ENCODE peak calls at places on chromosomes 3 and 15, in seven cellular contexts. H is HCT116, L is K562, K is HepG2, Z is GM12878, G is H1, E is SK-N-SH. M is an unnamed sample.
A peak's percentile ranks its signal among the peaks of the same experiment; 100 is the strongest.

GRCh38 chr3:139839034-139839433 is 96.0 kb upstream of the CLSTN2 start:
- DNase-seq in H (no peak), L (no peak), K (no peak), Z (no peak), G (no peak), E (no peak), M (peak; percentile 15)

GRCh38 chr15:89999676-90000174 is 1.4 kb upstream of the ZNF710 start:
- DNase-seq in H (no peak), L (no peak), K (no peak), Z (no peak), G (no peak), E (no peak), M (peak; percentile 60)

GRCh38 chr15:101447561-101448071 is 41.9 kb downstream of the PCSK6 start:
- DNase-seq in H (no peak), L (no peak), K (no peak), Z (no peak), G (no peak), E (peak; percentile 52), M (no peak)

GRCh38 chr15:78638658-78639314 is 2.2 kb downstream of the CHRNB4 start:
- DNase-seq in H (peak; percentile 31), L (peak; percentile 71), K (peak; percentile 62), Z (no peak), G (peak; percentile 34), E (peak; percentile 90), M (peak; percentile 62)

GRCh38 chr3:16352428-16352827 is 87.4 kb downstream of the OXNAD1 start:
- DNase-seq in H (no peak), L (no peak), K (no peak), Z (no peak), G (no peak), E (no peak), M (no peak)

GRCh38 chr15:80480909-80481308 is 76.7 kb downstream of the ARNT2 start:
- DNase-seq in H (no peak), L (no peak), K (no peak), Z (no peak), G (no peak), E (no peak), M (no peak)

GRCh38 chr3:83559082-83559481 is 1399.7 kb upstream of the CADM2 start:
- DNase-seq in H (no peak), L (no peak), K (no peak), Z (no peak), G (no peak), E (no peak), M (no peak)

GRCh38 chr3:134847349-134847748 is 52.3 kb downstream of the EPHB1 start:
- DNase-seq in H (no peak), L (no peak), K (no peak), Z (no peak), G (no peak), E (no peak), M (no peak)

GRCh38 chr15:60520041-60520824 is 41.3 kb upstream of the ICE2 start:
- DNase-seq in H (peak; percentile 16), L (no peak), K (no peak), Z (no peak), G (no peak), E (no peak), M (no peak)

GRCh38 chr3:114554716-114555115 is 260.9 kb downstream of the TIGIT start:
- DNase-seq in H (no peak), L (no peak), K (no peak), Z (no peak), G (no peak), E (no peak), M (no peak)

GRCh38 chr3:126351771-126352475 is 5.3 kb downstream of the KLF15 start:
- DNase-seq in H (no peak), L (no peak), K (no peak), Z (no peak), G (no peak), E (no peak), M (no peak)

GRCh38 chr15:83695246-83695645 is 41.3 kb downstream of the ADAMTSL3 start:
- DNase-seq in H (no peak), L (no peak), K (no peak), Z (no peak), G (no peak), E (no peak), M (no peak)

GRCh38 chr15:48798319-48798718 is 12.6 kb downstream of the CEP152 start:
- DNase-seq in H (no peak), L (no peak), K (no peak), Z (no peak), G (no peak), E (peak; percentile 17), M (no peak)

GRCh38 chr3:56702487-56703315 is 19.6 kb upstream of the TASOR start:
- DNase-seq in H (peak; percentile 61), L (peak; percentile 7), K (peak; percentile 63), Z (no peak), G (no peak), E (peak; percentile 57), M (peak; percentile 62)

GRCh38 chr3:47238017-47238416 is 44.6 kb downstream of the KIF9 start:
- DNase-seq in H (no peak), L (no peak), K (no peak), Z (no peak), G (no peak), E (no peak), M (no peak)

GRCh38 chr15:86608461-86608860 is 528.8 kb downstream of the AGBL1 start:
- DNase-seq in H (no peak), L (no peak), K (no peak), Z (no peak), G (no peak), E (no peak), M (no peak)

GRCh38 chr15:43220991-43221403 is at the start of gene EPB42:
- DNase-seq in H (no peak), L (peak; percentile 66), K (no peak), Z (no peak), G (no peak), E (no peak), M (no peak)

DNA sequence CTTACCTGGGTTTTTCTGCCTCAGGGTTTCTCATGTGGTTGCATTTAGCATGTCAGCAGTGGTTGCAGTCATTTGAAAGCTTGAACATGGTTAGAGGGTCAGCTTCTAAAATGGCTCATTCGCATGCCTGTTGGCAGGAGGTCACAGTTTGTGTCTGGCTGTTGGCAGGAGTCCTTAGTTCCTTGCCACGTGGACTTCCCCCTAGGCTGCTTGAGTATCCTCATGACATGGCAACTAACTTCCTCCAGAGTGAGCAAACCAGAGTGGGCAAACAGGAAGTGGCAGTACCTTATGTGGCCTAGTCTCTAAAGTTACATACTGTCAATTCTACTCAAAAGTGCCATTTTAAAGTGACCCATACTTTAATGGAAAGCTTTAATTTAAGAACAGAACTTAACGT is 3.4 kb upstream of the UNC13C start:
- DNase-seq in H (no peak), L (no peak), K (no peak), Z (no peak), G (no peak), E (no peak), M (no peak)
- TF ChIP-seq JUND in H (no peak), L (no peak), K (no peak), Z (no peak), G (no peak), E (no peak), M (no peak)

GRCh38 chr3:44981220-44981619 is 5.2 kb downstream of the EXOSC7 start:
- DNase-seq in H (no peak), L (no peak), K (no peak), Z (no peak), G (no peak), E (no peak), M (no peak)
- TF ChIP-seq JUND in H (no peak), L (no peak), K (no peak), Z (no peak), G (no peak), E (no peak), M (no peak)

GRCh38 chr3:160574636-160575035 is 9.3 kb upstream of the KPNA4 start:
- DNase-seq in H (no peak), L (no peak), K (no peak), Z (no peak), G (no peak), E (no peak), M (no peak)

GRCh38 chr3:160577093-160577492 is 11.7 kb upstream of the KPNA4 start:
- DNase-seq in H (no peak), L (no peak), K (no peak), Z (no peak), G (no peak), E (no peak), M (no peak)

GRCh38 chr3:160575589-160575988 is 10.2 kb upstream of the KPNA4 start:
- DNase-seq in H (no peak), L (no peak), K (no peak), Z (no peak), G (no peak), E (no peak), M (no peak)

GRCh38 chr3:160576621-160577020 is 11.2 kb upstream of the KPNA4 start:
- DNase-seq in H (no peak), L (no peak), K (no peak), Z (no peak), G (no peak), E (no peak), M (no peak)

DNA sequence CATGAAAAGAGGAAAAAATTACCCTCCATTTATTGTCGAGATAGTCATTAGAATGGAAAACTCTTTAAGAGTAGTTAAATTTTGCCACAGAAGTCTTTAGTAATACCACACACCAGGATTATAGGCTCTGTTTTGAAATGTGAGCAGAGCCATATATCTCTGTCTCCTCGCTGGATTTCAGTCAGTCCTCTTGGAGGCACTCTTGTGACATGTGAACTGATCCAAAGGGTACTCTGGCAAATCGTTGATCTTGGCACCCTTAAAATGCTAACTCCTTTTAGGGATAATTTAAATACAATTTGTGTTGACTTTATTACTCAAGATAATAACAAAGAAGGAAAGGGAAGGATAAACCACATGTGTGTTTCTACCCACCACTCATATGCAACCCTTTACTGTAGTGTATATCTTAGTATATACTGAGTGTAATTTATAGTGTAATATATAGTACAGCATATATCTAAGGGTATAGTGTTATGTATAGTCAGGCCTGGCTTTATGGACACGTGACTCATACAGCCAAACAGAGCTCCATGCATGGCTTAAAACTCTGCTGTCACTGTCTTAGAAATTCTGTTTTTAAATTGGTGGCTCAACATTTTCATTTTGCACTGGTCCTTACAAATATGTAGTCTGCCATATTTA is 12.3 kb upstream of the KPNA4 start:
- DNase-seq in H (peak; percentile 23), L (no peak), K (peak; percentile 12), Z (no peak), G (no peak), E (no peak), M (no peak)
- TF ChIP-seq JUND in H (no peak), L (no peak), K (no peak), Z (no peak), G (no peak), E (no peak), M (no peak)

DNA sequence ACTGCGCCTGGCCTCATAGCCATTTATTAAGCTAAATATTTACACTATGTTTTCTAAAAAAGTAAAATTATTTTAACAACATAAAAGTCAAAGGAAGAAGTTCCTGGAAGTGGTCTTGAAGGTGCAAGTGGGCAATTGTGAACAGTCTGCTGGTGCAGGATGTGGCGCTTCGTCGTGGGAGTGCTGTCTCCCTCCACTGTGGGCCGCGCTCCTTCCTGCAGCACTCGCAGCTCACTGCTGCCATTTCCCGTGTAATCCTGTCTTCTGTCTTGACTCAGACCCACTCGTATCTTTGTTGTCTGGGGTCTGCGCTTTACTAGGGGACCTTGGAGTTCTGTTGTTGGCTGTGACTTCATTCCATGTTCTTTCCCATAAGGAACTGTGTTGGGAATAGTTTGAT is 56.3 kb downstream of the APBA2 start:
- DNase-seq in H (no peak), L (no peak), K (no peak), Z (no peak), G (no peak), E (no peak), M (no peak)
- TF ChIP-seq JUND in H (no peak), L (no peak), K (no peak), Z (no peak), G (no peak), E (no peak), M (no peak)

GRCh38 chr3:36905545-36905944 is 39.3 kb downstream of the TRANK1 start:
- DNase-seq in H (no peak), L (no peak), K (no peak), Z (no peak), G (no peak), E (no peak), M (no peak)
- TF ChIP-seq JUND in H (no peak), L (no peak), K (no peak), Z (no peak), G (no peak), E (no peak), M (no peak)